ENCODE peak calls at places on chromosomes 6 and 20, in six cellular contexts. W is fibroblast of lung, L is testis, U is A549, I is heart left ventricle, J is left lung. M is an unnamed sample. For H3K4me1, the result is how much of the 10 kb centered on the place peaks cover.

GRCh38 chr6:75098709-75099108 is 107.1 kb downstream of the COL12A1 start:
- DNase-seq in W (peak), L (peak), U (peak), I (peak), J (peak), M (peak)

GRCh38 chr6:161418458-161418945 is 144.6 kb upstream of the AGPAT4 start:
- DNase-seq in W (peak), L (peak), U (peak), I (no peak), J (no peak), M (no peak)

GRCh38 chr6:36682328-36683144 is 4.0 kb downstream of the CDKN1A start:
- DNase-seq in W (no peak), L (peak), U (peak), I (no peak), J (peak), M (peak)

GRCh38 chr6:39440039-39440426 is 117.5 kb upstream of the KCNK16 start:
- DNase-seq in W (peak), L (no peak), U (no peak), I (no peak), J (no peak), M (peak)

GRCh38 chr20:25339608-25340007 is 51.0 kb downstream of the ABHD12 start:
- DNase-seq in W (no peak), L (no peak), U (no peak), I (no peak), J (no peak), M (no peak)

GRCh38 chr6:43086022-43086658 is 10.0 kb downstream of the PTK7 start:
- DNase-seq in W (no peak), L (no peak), U (no peak), I (no peak), J (no peak), M (no peak)

GRCh38 chr6:144478487-144478886 is 193.4 kb downstream of the UTRN start:
- DNase-seq in W (no peak), L (peak), U (no peak), I (peak), J (no peak), M (no peak)

GRCh38 chr6:110002676-110003075 is 24.6 kb downstream of the GPR6 start:
- DNase-seq in W (no peak), L (no peak), U (no peak), I (no peak), J (no peak), M (no peak)

GRCh38 chr20:63894358-63895201 is at the start of gene DNAJC5:
- DNase-seq in W (peak), L (peak), U (peak), I (peak), J (peak), M (peak)

GRCh38 chr20:49283176-49283702 is 5.4 kb upstream of the ZNFX1 start:
- DNase-seq in W (no peak), L (no peak), U (no peak), I (no peak), J (no peak), M (no peak)

GRCh38 chr6:138235205-138235604 is 16.9 kb upstream of the PBOV1 start:
- DNase-seq in W (no peak), L (no peak), U (no peak), I (no peak), J (no peak), M (no peak)

GRCh38 chr20:33515569-33516216 is 25.8 kb downstream of the CBFA2T2 start:
- DNase-seq in W (no peak), L (no peak), U (peak), I (no peak), J (no peak), M (no peak)

GRCh38 chr20:20293986-20294385 is 73.9 kb upstream of the INSM1 start:
- DNase-seq in W (no peak), L (no peak), U (no peak), I (no peak), J (no peak), M (no peak)

GRCh38 chr20:7113577-7114466 is 346.3 kb downstream of the BMP2 start:
- DNase-seq in W (peak), L (peak), U (peak), I (peak), J (no peak), M (peak)

GRCh38 chr6:41548098-41548840 is 2.1 kb downstream of the FOXP4 start:
- DNase-seq in W (no peak), L (no peak), U (no peak), I (no peak), J (no peak), M (no peak)

GRCh38 chr6:31068738-31069340 is 43.5 kb downstream of the C6orf15 start:
- DNase-seq in W (peak), L (peak), U (peak), I (peak), J (peak), M (no peak)

GRCh38 chr6:26187981-26188635 is 100.9 kb downstream of the HFE start:
- DNase-seq in W (peak), L (no peak), U (peak), I (no peak), J (no peak), M (no peak)

GRCh38 chr6:119575721-119576120 is 226.2 kb upstream of the MAN1A1 start:
- DNase-seq in W (peak), L (no peak), U (no peak), I (no peak), J (no peak), M (peak)

GRCh38 chr6:12058164-12058926 is 46.2 kb downstream of the HIVEP1 start:
- DNase-seq in W (no peak), L (no peak), U (no peak), I (no peak), J (no peak), M (no peak)

GRCh38 chr6:12064538-12064937 is 52.4 kb downstream of the HIVEP1 start:
- DNase-seq in W (no peak), L (no peak), U (no peak), I (no peak), J (no peak), M (no peak)

GRCh38 chr6:12062605-12063004 is 50.5 kb downstream of the HIVEP1 start:
- DNase-seq in W (no peak), L (no peak), U (no peak), I (no peak), J (no peak), M (no peak)

GRCh38 chr6:12064125-12064524 is 52.0 kb downstream of the HIVEP1 start:
- DNase-seq in W (peak), L (no peak), U (no peak), I (no peak), J (no peak), M (no peak)

DNA sequence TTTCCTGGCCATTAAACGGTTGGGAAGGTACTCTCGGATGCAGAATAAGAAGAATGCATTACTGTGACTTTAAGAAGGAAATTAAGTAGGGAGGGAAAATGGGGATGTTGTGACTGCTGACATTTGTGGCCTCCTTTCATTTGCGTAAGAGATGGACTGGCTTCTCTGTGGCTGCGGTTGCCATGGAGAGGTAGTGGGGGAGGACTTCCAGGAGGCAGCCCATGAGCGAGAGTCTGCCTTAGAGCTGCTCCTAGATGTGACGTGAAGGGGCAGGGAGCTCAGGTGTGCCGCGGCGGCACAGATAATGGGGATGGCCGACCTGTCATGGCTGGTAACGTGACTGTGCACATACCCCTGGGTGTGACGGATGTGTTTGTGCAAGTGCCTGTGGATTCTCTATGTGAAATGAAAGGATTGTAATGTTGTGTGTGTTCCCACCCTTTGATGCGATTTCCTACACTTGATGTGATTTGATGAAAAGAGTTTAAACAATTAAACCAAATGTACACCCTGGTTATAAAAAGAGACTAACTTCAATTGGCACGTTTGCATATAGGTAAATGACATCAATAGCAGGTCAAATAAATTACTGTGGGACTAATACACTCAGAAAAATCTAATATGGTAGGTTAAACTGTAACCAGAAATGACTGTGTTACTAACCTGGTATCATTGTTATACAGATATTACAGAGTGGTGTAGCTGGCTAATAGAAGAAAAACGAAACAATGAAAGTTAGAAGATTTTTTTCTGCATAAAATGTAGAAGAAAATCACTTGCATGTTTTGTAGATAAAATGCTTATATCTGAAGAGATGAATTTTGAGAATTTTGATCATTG is 48.9 kb downstream of the HIVEP1 start:
- DNase-seq in W (peak), L (peak), U (peak), I (peak), J (peak), M (peak)
- H3K4me1 ChIP-seq in W (under half), L (under half), U (under half), I (under half), J (under half), M (under half)

GRCh38 chr20:50558483-50558925 is 48.3 kb downstream of the PTPN1 start:
- DNase-seq in W (peak), L (no peak), U (peak), I (no peak), J (no peak), M (peak)
- H3K27ac ChIP-seq in W (no peak), L (no peak), U (peak), I (no peak), J (no peak), M (peak)

GRCh38 chr6:13272131-13273046 is 55.9 kb downstream of the TBC1D7 start:
- DNase-seq in W (peak), L (peak), U (no peak), I (peak), J (peak), M (no peak)
- TF ChIP-seq CTCF in W (no peak), L (no peak), U (no peak), I (no peak), J (no peak), M (no peak)

DNA sequence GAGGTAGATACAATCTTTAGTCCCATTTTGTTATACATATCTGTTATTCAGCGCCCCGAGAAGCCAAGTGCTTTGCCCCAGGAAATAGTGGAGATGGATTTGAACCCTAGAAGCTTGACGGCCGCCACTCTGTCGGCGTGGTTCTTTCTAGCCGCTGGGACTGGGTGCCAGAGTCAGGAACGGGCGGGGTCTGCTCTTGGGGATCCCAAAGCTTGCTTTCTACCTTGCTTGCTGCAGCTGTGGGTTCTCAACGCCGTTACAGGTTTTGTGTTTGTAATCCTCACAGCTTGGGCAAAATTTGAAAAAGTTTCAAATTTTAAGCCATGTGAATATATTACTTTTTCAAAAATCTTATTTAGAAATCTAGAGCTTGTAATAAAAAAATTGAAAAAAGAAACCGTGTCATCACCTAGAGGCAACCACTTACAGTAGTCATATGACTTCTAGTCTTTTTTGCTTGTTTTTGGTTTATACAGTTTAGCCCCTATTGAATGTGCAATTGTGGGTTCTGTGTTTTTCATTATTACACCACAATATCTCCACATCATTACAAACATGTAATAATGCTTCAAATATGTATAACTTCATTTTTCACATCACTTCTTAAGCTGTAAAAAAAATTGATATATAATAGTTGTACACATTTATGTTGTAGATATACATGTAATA is 786 bp downstream of the DYNLRB1 start:
- DNase-seq in W (no peak), L (peak), U (no peak), I (no peak), J (no peak), M (no peak)
- H3K4me1 ChIP-seq in W (under half), L (under half), U (under half), I (under half), J (under half), M (under half)

GRCh38 chr6:18186033-18186432 is 30.8 kb downstream of the KDM1B start:
- DNase-seq in W (peak), L (no peak), U (no peak), I (no peak), J (peak), M (no peak)
- H3K27ac ChIP-seq in W (no peak), L (no peak), U (no peak), I (no peak), J (peak), M (no peak)

DNA sequence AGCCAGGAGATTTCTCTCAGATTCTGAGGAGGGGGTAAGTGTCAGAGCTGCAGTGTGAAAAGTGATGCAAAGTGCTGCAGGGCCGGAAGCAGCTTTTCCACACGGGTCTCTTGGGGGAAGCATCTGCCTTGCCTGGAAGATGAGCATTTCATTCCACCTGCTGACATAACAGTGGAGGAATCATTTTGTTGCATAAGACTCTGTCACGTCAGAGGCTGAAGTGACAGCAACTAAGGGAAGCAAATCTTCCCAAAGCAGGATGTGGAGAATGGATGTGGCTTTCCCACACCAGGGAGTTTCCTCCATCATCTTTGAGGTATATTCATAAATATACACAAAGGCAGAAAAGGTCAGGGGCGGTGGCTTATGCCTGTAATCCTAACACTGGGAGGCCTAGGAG is 22.9 kb downstream of the DCBLD1 start:
- DNase-seq in W (peak), L (no peak), U (peak), I (no peak), J (no peak), M (no peak)
- TF ChIP-seq CTCF in W (no peak), L (no peak), U (no peak), I (no peak), J (no peak), M (no peak)

GRCh38 chr20:35772563-35773058 is 796 bp downstream of the PHF20 start:
- DNase-seq in W (no peak), L (no peak), U (no peak), I (no peak), J (no peak), M (no peak)

GRCh38 chr20:35766843-35767242 is 5.0 kb upstream of the PHF20 start:
- DNase-seq in W (no peak), L (no peak), U (no peak), I (no peak), J (no peak), M (no peak)

GRCh38 chr20:35771367-35771688 is 487 bp upstream of the PHF20 start:
- DNase-seq in W (no peak), L (no peak), U (no peak), I (no peak), J (no peak), M (no peak)

GRCh38 chr20:35771689-35772562 is at the start of gene PHF20:
- DNase-seq in W (peak), L (peak), U (peak), I (peak), J (peak), M (peak)

GRCh38 chr20:35768731-35769664 is 2.8 kb upstream of the PHF20 start:
- DNase-seq in W (peak), L (peak), U (peak), I (peak), J (peak), M (peak)
- H3K4me1 ChIP-seq in W (under half), L (under half), U (under half), I (under half), J (under half), M (under half)

GRCh38 chr20:23244916-23245552 is 105.6 kb upstream of the NXT1 start:
- DNase-seq in W (no peak), L (no peak), U (no peak), I (no peak), J (no peak), M (no peak)
- H3K27ac ChIP-seq in W (no peak), L (peak), U (peak), I (no peak), J (no peak), M (no peak)

GRCh38 chr6:52207066-52207465 is 20.9 kb downstream of the IL17A start:
- DNase-seq in W (no peak), L (no peak), U (no peak), I (no peak), J (no peak), M (no peak)
- TF ChIP-seq CTCF in W (no peak), L (no peak), U (no peak), I (no peak), J (no peak), M (peak)